ENCODE peak calls at places on chromosome X, in seven cellular contexts. Z is ACHN, M is T follicular helper cell, D is HCT116, K is ELR, N is HT1080, O is brain pericyte. H is an unnamed sample.

GRCh38 chrX:34624416-34624815 is 32.7 kb downstream of the TMEM47 start:
- DNase-seq in M (no peak), Z (no peak), O (no peak), D (no peak), N (no peak), K (no peak), H (no peak)

GRCh38 chrX:48520976-48521352 is 644 bp upstream of the EBP start:
- DNase-seq in Z (peak), M (no peak), D (no peak), N (peak), O (no peak), K (peak), H (no peak)

GRCh38 chrX:10030570-10030969 is 63.4 kb downstream of the CLDN34 start:
- DNase-seq in Z (no peak), N (no peak), M (no peak), K (no peak), D (no peak), O (no peak), H (peak)

GRCh38 chrX:40097492-40098263 is at the start of gene BCOR:
- DNase-seq in D (no peak), Z (peak), K (peak), M (peak), N (peak), O (no peak), H (peak)

GRCh38 chrX:16658284-16658683 is 8.3 kb downstream of the S100G start:
- DNase-seq in K (peak), O (no peak), Z (no peak), N (peak), D (no peak), M (no peak), H (no peak)

GRCh38 chrX:85084770-85085393 is 81.2 kb downstream of the APOOL start:
- DNase-seq in O (peak), K (peak), Z (peak), M (peak), D (peak), N (peak), H (peak)

GRCh38 chrX:151596282-151596681 is 32.8 kb downstream of the PASD1 start:
- DNase-seq in D (no peak), K (no peak), Z (no peak), M (no peak), O (no peak), N (peak), H (no peak)

GRCh38 chrX:103211012-103211715 is 3.7 kb upstream of the BEX4 start:
- DNase-seq in D (peak), N (no peak), K (peak), Z (peak), M (peak), O (no peak), H (peak)

GRCh38 chrX:13894888-13895564 is 78.1 kb upstream of the GPM6B start:
- DNase-seq in K (no peak), N (no peak), D (no peak), M (no peak), O (peak), Z (no peak), H (no peak)

GRCh38 chrX:148940411-148940996 is 440.1 kb downstream of the AFF2 start:
- DNase-seq in O (no peak), M (no peak), Z (no peak), K (no peak), D (no peak), N (peak), H (no peak)

GRCh38 chrX:103092942-103093341 is at the start of gene NXF3:
- DNase-seq in D (no peak), O (no peak), K (no peak), M (no peak), N (no peak), Z (no peak), H (no peak)

GRCh38 chrX:132909643-132910042 is 48.8 kb downstream of the HS6ST2 start:
- DNase-seq in K (no peak), N (peak), D (no peak), O (no peak), Z (no peak), M (no peak), H (no peak)